ENCODE peak calls at places on chromosomes 13 and 19, in seven cellular contexts. X is AG08396, F is type B pancreatic cell, O is AG04449, P is HT1080, S is MCF 10A, G is A172. E is an unnamed sample.

GRCh38 chr19:44891016-44891882 is at the start of gene TOMM40:
- DNase-seq in F (no peak), S (peak), G (peak), O (no peak), X (peak), P (no peak), E (no peak)

GRCh38 chr19:4972509-4973230 is 3.8 kb downstream of the KDM4B start:
- DNase-seq in S (peak), O (no peak), F (no peak), P (peak), X (peak), G (peak), E (peak)

GRCh38 chr13:60165391-60166099 is 1.8 kb upstream of the DIAPH3 start:
- DNase-seq in X (no peak), O (no peak), P (no peak), G (no peak), S (no peak), F (no peak), E (peak)

GRCh38 chr13:27620377-27621115 is at the start of gene LNX2:
- DNase-seq in S (peak), X (peak), O (peak), P (peak), F (peak), G (peak), E (peak)

GRCh38 chr19:33350538-33351309 is 22.8 kb upstream of the CEBPG start:
- DNase-seq in S (peak), F (no peak), O (no peak), X (peak), G (no peak), P (no peak), E (peak)

GRCh38 chr19:32642771-32643170 is 32.2 kb downstream of the ANKRD27 start:
- DNase-seq in S (no peak), G (no peak), O (no peak), P (no peak), F (no peak), X (no peak), E (no peak)

GRCh38 chr13:103036268-103036667 is 29.9 kb downstream of the SLC10A2 start:
- DNase-seq in G (no peak), P (no peak), F (no peak), S (no peak), O (no peak), X (no peak), E (no peak)

GRCh38 chr13:93345642-93346220 is 119.1 kb downstream of the GPC6 start:
- DNase-seq in X (no peak), S (no peak), F (no peak), P (no peak), G (no peak), O (peak), E (no peak)

GRCh38 chr19:1360818-1361461 is 22.8 kb upstream of the NDUFS7 start:
- DNase-seq in S (peak), X (peak), P (no peak), G (peak), O (peak), F (no peak), E (peak)

GRCh38 chr19:29176981-29177754 is 35.8 kb downstream of the UQCRFS1 start:
- DNase-seq in S (no peak), O (no peak), X (no peak), G (no peak), P (no peak), F (no peak), E (peak)

GRCh38 chr13:97780486-97780885 is 173.0 kb upstream of the IPO5 start:
- DNase-seq in S (no peak), F (no peak), O (no peak), G (no peak), P (no peak), X (no peak), E (no peak)

GRCh38 chr13:48233886-48234488 is 981 bp downstream of the ITM2B start:
- DNase-seq in O (peak), G (peak), F (no peak), S (peak), X (no peak), P (no peak), E (peak)

GRCh38 chr19:16330368-16330801 is 5.8 kb downstream of the KLF2 start:
- DNase-seq in P (peak), O (no peak), G (peak), S (peak), F (no peak), X (peak), E (peak)

GRCh38 chr13:84446972-84447700 is 564.9 kb upstream of the SLITRK1 start:
- DNase-seq in P (no peak), S (peak), X (no peak), G (no peak), O (peak), F (no peak), E (peak)

GRCh38 chr13:42484396-42484795 is 89.6 kb upstream of the TNFSF11 start:
- DNase-seq in O (no peak), F (no peak), X (no peak), S (peak), G (no peak), P (no peak), E (no peak)

GRCh38 chr19:40646564-40647254 is 43.7 kb downstream of the NUMBL start:
- DNase-seq in O (no peak), X (peak), S (no peak), G (no peak), P (no peak), F (no peak), E (peak)

GRCh38 chr13:54029226-54029625 is 1000.6 kb downstream of the OLFM4 start:
- DNase-seq in F (no peak), G (no peak), O (no peak), P (peak), S (peak), X (no peak), E (peak)

GRCh38 chr19:1171755-1172352 is 2.2 kb downstream of the SBNO2 start:
- DNase-seq in F (no peak), O (no peak), X (no peak), P (no peak), S (no peak), G (no peak), E (no peak)

GRCh38 chr19:55472463-55472862 is 4.0 kb upstream of the ZNF628 start:
- DNase-seq in O (no peak), S (peak), F (no peak), G (peak), P (peak), X (peak), E (peak)

GRCh38 chr13:23753523-23753922 is 135.7 kb downstream of the MIPEP start:
- DNase-seq in G (peak), P (peak), X (peak), F (no peak), O (no peak), S (peak), E (peak)

GRCh38 chr13:46345400-46345799 is 41.7 kb downstream of the RUBCNL start:
- DNase-seq in G (no peak), S (no peak), F (no peak), O (no peak), X (no peak), P (no peak), E (no peak)

GRCh38 chr19:30330266-30330665 is 41.9 kb upstream of the ZNF536 start:
- DNase-seq in X (no peak), S (no peak), G (no peak), O (no peak), P (no peak), F (peak), E (no peak)

GRCh38 chr13:19587635-19588300 is 26.4 kb upstream of the TPTE2 start:
- DNase-seq in F (no peak), X (peak), O (peak), P (peak), G (no peak), S (peak), E (peak)

GRCh38 chr19:40542197-40542859 is 34.3 kb upstream of the SHKBP1 start:
- DNase-seq in X (peak), G (no peak), P (no peak), S (no peak), F (no peak), O (no peak), E (peak)

GRCh38 chr19:12112701-12113100 is 27.4 kb downstream of the ZNF20 start:
- DNase-seq in P (no peak), X (no peak), F (no peak), O (no peak), S (no peak), G (peak), E (no peak)

GRCh38 chr13:101527130-101527529 is 74.7 kb downstream of the ITGBL1 start:
- DNase-seq in X (no peak), O (no peak), F (no peak), S (no peak), G (no peak), P (no peak), E (no peak)

GRCh38 chr13:106173346-106173745 is 362.1 kb downstream of the EFNB2 start:
- DNase-seq in G (no peak), S (no peak), F (no peak), O (no peak), X (peak), P (no peak), E (no peak)

GRCh38 chr19:23799321-23799720 is 40.6 kb upstream of the ZNF681 start:
- DNase-seq in P (no peak), S (no peak), G (no peak), X (no peak), F (no peak), O (no peak), E (no peak)

GRCh38 chr19:37594064-37594981 is at the start of the genes ZNF540 and ZNF571:
- DNase-seq in O (peak), S (peak), F (peak), P (peak), G (peak), X (peak), E (peak)

GRCh38 chr19:10858204-10858828 is 10.1 kb downstream of the C19orf38 start:
- DNase-seq in G (no peak), O (no peak), S (peak), X (peak), P (no peak), F (no peak), E (peak)

GRCh38 chr19:17482877-17483604 is 12.7 kb downstream of the SLC27A1 start:
- DNase-seq in P (no peak), X (no peak), O (no peak), S (no peak), F (no peak), G (no peak), E (no peak)

GRCh38 chr19:46480409-46480808 is 9.0 kb upstream of the PNMA8A start:
- DNase-seq in G (no peak), X (peak), O (no peak), S (no peak), P (no peak), F (no peak), E (peak)

GRCh38 chr13:49627831-49628652 is at the start of gene ARL11:
- DNase-seq in P (no peak), F (no peak), G (no peak), S (no peak), X (no peak), O (no peak), E (no peak)

GRCh38 chr13:99425485-99426341 is 75.6 kb upstream of the TM9SF2 start:
- DNase-seq in X (no peak), P (no peak), O (no peak), S (no peak), G (no peak), F (no peak), E (no peak)

GRCh38 chr19:15155296-15155695 is 45.5 kb downstream of the NOTCH3 start:
- DNase-seq in G (no peak), F (no peak), S (no peak), O (no peak), X (no peak), P (no peak), E (no peak)

GRCh38 chr13:61508936-61509335 is 93.3 kb upstream of the PCDH20 start:
- DNase-seq in P (no peak), X (no peak), O (no peak), S (no peak), F (no peak), G (no peak), E (no peak)